ENCODE peak calls at places on chromosomes 4 and X, in eight cellular contexts. S is neuronal stem cell, X is heart right ventricle, A is body of pancreas, B is mesendoderm, J is spleen, C is mammary epithelial cell, E is brain microvascular endothelial cell. Y is an unnamed sample. For H3K27me3, the result is how much of the 10 kb centered on the place peaks cover.

GRCh38 chr4:140237616-140238352 is 83.8 kb upstream of the MAML3 start:
- DNase-seq in S (peak), X (peak), A (peak), B (peak), J (peak), C (no peak), E (peak), Y (peak)

GRCh38 chr4:26476545-26476944 is 13.7 kb downstream of the CCKAR start:
- DNase-seq in S (no peak), X (no peak), A (no peak), B (no peak), J (no peak), C (no peak), E (no peak), Y (no peak)

GRCh38 chrX:39854772-39855747 is 242.7 kb downstream of the BCOR start:
- DNase-seq in S (no peak), X (no peak), A (no peak), B (no peak), J (no peak), C (no peak), E (no peak), Y (no peak)

GRCh38 chr4:42708625-42709024 is 51.7 kb upstream of the ATP8A1 start:
- DNase-seq in S (no peak), X (no peak), A (no peak), B (no peak), J (no peak), C (no peak), E (no peak), Y (no peak)

GRCh38 chrX:534804-535203 is 95.8 kb upstream of the SHOX start:
- DNase-seq in S (no peak), X (no peak), A (no peak), B (no peak), J (no peak), C (no peak), E (no peak), Y (no peak)

GRCh38 chr4:101019313-101019712 is 328.0 kb downstream of the PPP3CA start:
- DNase-seq in S (no peak), X (no peak), A (no peak), B (no peak), J (no peak), C (no peak), E (no peak), Y (no peak)

GRCh38 chrX:13151806-13152510 is 107.5 kb upstream of the FAM9C start:
- DNase-seq in S (no peak), X (peak), A (no peak), B (peak), J (no peak), C (no peak), E (peak), Y (no peak)

GRCh38 chrX:40420899-40421729 is 159.7 kb upstream of the ATP6AP2 start:
- DNase-seq in S (no peak), X (peak), A (no peak), B (peak), J (no peak), C (peak), E (no peak), Y (no peak)

GRCh38 chrX:981791-982626 is 230.4 kb downstream of the CRLF2 start:
- DNase-seq in S (no peak), X (no peak), A (no peak), B (peak), J (no peak), C (no peak), E (no peak), Y (no peak)

GRCh38 chrX:15315509-15315908 is at the start of gene ASB11:
- DNase-seq in S (no peak), X (no peak), A (no peak), B (no peak), J (no peak), C (no peak), E (no peak), Y (no peak)

GRCh38 chr4:114494257-114494803 is 104.3 kb upstream of the UGT8 start:
- DNase-seq in S (no peak), X (no peak), A (no peak), B (peak), J (no peak), C (peak), E (no peak), Y (no peak)

GRCh38 chr4:3671571-3672464 is 94.4 kb upstream of the ADRA2C start:
- DNase-seq in S (no peak), X (no peak), A (no peak), B (no peak), J (peak), C (no peak), E (no peak), Y (no peak)

GRCh38 chr4:67877086-67877485 is 6.7 kb downstream of the TMPRSS11D start:
- DNase-seq in S (no peak), X (no peak), A (no peak), B (no peak), J (no peak), C (no peak), E (no peak), Y (no peak)

GRCh38 chr4:67879486-67879885 is 4.3 kb downstream of the TMPRSS11D start:
- DNase-seq in S (no peak), X (no peak), A (no peak), B (no peak), J (no peak), C (no peak), E (no peak), Y (no peak)

GRCh38 chr4:67873116-67873515 is 10.7 kb downstream of the TMPRSS11D start:
- DNase-seq in S (no peak), X (no peak), A (no peak), B (no peak), J (no peak), C (no peak), E (no peak), Y (no peak)

GRCh38 chr4:67871867-67872266 is 11.9 kb downstream of the TMPRSS11D start:
- DNase-seq in S (no peak), X (no peak), A (no peak), B (peak), J (no peak), C (peak), E (peak), Y (no peak)

DNA sequence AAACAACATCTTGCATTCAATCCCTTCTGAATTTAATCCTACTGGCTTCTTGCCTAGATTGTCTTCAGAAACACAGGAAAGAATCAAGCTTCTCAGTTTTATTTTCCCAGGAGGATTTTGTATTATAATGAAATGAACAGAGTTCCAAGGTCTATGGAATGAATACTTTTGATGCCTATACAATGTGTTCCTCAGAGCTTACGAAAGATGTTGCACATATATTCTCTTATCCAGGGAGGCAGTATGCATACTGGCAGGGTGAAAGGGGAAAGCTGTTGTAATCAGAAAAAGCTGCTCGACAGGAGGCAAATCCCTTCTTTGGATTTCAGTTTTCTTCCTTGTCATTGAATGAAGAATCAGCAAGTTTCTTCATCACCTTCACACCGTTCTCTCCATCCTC is 8.8 kb downstream of the TMPRSS11D start:
- DNase-seq in S (no peak), X (no peak), A (no peak), B (no peak), J (no peak), C (no peak), E (no peak), Y (no peak)
- H3K27ac ChIP-seq in S (no peak), X (no peak), A (no peak), B (no peak), J (no peak), C (no peak), E (no peak), Y (no peak)

GRCh38 chrX:126785539-126785938 is 34.0 kb upstream of the PRR32 start:
- DNase-seq in S (no peak), X (no peak), A (no peak), B (no peak), J (no peak), C (no peak), E (no peak), Y (no peak)
- H3K27me3 ChIP-seq in S (under half), X (under half), A (under half), B (under half), J (under half), C (under half), E (under half), Y (under half)

GRCh38 chr4:168919706-168920324 is 90.2 kb downstream of the CBR4 start:
- DNase-seq in S (no peak), X (no peak), A (no peak), B (no peak), J (no peak), C (no peak), E (no peak), Y (no peak)
- H3K27ac ChIP-seq in S (no peak), X (peak), A (no peak), B (no peak), J (no peak), C (no peak), E (no peak), Y (peak)

GRCh38 chrX:150363561-150364346 is 637 bp downstream of the MAMLD1 start:
- DNase-seq in S (no peak), X (peak), A (peak), B (peak), J (peak), C (peak), E (no peak), Y (peak)
- H3K27me3 ChIP-seq in S (under half), X (under half), A (under half), B (under half), J (half or more), C (under half), E (under half), Y (under half)

Y was measured in gastrocnemius medialis.